ENCODE peak calls at places on chromosome 20, in nine cellular contexts. Z is osteoblast, P is GM23248, Y is stomach, C is heart right ventricle, S is mammary epithelial cell, A is neuronal stem cell, D is Caco-2, R is suprapubic skin. U is an unnamed sample. For H3K4me1, the result is how much of the 10 kb centered on the place peaks cover.

GRCh38 chr20:58309607-58310290 is at the start of gene RAB22A:
- DNase-seq in Z (peak), P (peak), Y (peak), C (peak), S (peak), A (peak), D (peak), R (peak), U (peak)

GRCh38 chr20:17657079-17657825 is 24.8 kb downstream of the RRBP1 start:
- DNase-seq in Z (peak), P (no peak), Y (no peak), C (no peak), S (no peak), A (no peak), D (no peak), R (no peak), U (no peak)

GRCh38 chr20:21047981-21048380 is 58.2 kb downstream of the LINC00237 start:
- DNase-seq in Z (no peak), P (peak), Y (no peak), C (no peak), S (no peak), A (no peak), D (no peak), R (no peak), U (no peak)

GRCh38 chr20:51678041-51678697 is 90.0 kb downstream of the ATP9A start:
- DNase-seq in Z (no peak), P (no peak), Y (no peak), C (no peak), S (no peak), A (peak), D (no peak), R (no peak), U (no peak)

GRCh38 chr20:610130-611046 is at the start of gene TCF15:
- DNase-seq in Z (peak), P (peak), Y (no peak), C (peak), S (peak), A (peak), D (no peak), R (no peak), U (no peak)

GRCh38 chr20:16569218-16570153 is 3.8 kb downstream of the KIF16B start:
- DNase-seq in Z (no peak), P (no peak), Y (no peak), C (no peak), S (no peak), A (no peak), D (no peak), R (no peak), U (peak)

GRCh38 chr20:48638546-48638945 is 189.3 kb downstream of the PREX1 start:
- DNase-seq in Z (peak), P (peak), Y (no peak), C (no peak), S (peak), A (no peak), D (no peak), R (no peak), U (no peak)

GRCh38 chr20:64038579-64039292 is 2.8 kb downstream of the C20orf204 start:
- DNase-seq in Z (peak), P (peak), Y (peak), C (peak), S (peak), A (peak), D (peak), R (no peak), U (peak)

GRCh38 chr20:22490287-22491187 is 93.8 kb downstream of the FOXA2 start:
- DNase-seq in Z (no peak), P (peak), Y (peak), C (no peak), S (no peak), A (peak), D (peak), R (no peak), U (peak)

GRCh38 chr20:10225439-10226080 is 6.9 kb downstream of the SNAP25 start:
- DNase-seq in Z (no peak), P (peak), Y (no peak), C (no peak), S (no peak), A (no peak), D (peak), R (no peak), U (no peak)

GRCh38 chr20:47466193-47466592 is 35.5 kb upstream of the NCOA3 start:
- DNase-seq in Z (peak), P (peak), Y (no peak), C (no peak), S (no peak), A (no peak), D (no peak), R (no peak), U (no peak)

GRCh38 chr20:59676126-59676876 is 72.0 kb downstream of the PHACTR3 start:
- DNase-seq in Z (no peak), P (no peak), Y (no peak), C (no peak), S (no peak), A (no peak), D (no peak), R (no peak), U (peak)

GRCh38 chr20:55978550-55978949 is 26.8 kb downstream of the CBLN4 start:
- DNase-seq in Z (no peak), P (no peak), Y (no peak), C (no peak), S (no peak), A (no peak), D (no peak), R (no peak), U (no peak)

GRCh38 chr20:757509-757908 is 10.8 kb downstream of the SLC52A3 start:
- DNase-seq in Z (no peak), P (no peak), Y (no peak), C (no peak), S (no peak), A (no peak), D (no peak), R (no peak), U (no peak)

GRCh38 chr20:47334022-47334551 is 22.4 kb downstream of the ZMYND8 start:
- DNase-seq in Z (peak), P (peak), Y (no peak), C (no peak), S (peak), A (no peak), D (no peak), R (no peak), U (peak)

GRCh38 chr20:9792674-9793073 is 46.2 kb downstream of the PAK5 start:
- DNase-seq in Z (no peak), P (no peak), Y (no peak), C (no peak), S (no peak), A (no peak), D (no peak), R (no peak), U (no peak)

GRCh38 chr20:60808701-60809100 is 443.4 kb upstream of the CDH4 start:
- DNase-seq in Z (no peak), P (no peak), Y (no peak), C (no peak), S (no peak), A (no peak), D (no peak), R (no peak), U (no peak)

GRCh38 chr20:23145281-23145700 is 59.2 kb upstream of the CD93 start:
- DNase-seq in Z (no peak), P (peak), Y (no peak), C (no peak), S (no peak), A (no peak), D (no peak), R (peak), U (no peak)

GRCh38 chr20:51372176-51372803 is 170.2 kb downstream of the NFATC2 start:
- DNase-seq in Z (peak), P (peak), Y (peak), C (peak), S (peak), A (peak), D (peak), R (no peak), U (peak)

GRCh38 chr20:10531848-10532247 is 96.7 kb downstream of the SLX4IP start:
- DNase-seq in Z (no peak), P (no peak), Y (no peak), C (no peak), S (no peak), A (no peak), D (no peak), R (no peak), U (no peak)

GRCh38 chr20:17967595-17968365 is 814 bp downstream of the SNX5 start:
- DNase-seq in Z (peak), P (peak), Y (peak), C (peak), S (peak), A (no peak), D (no peak), R (peak), U (peak)

GRCh38 chr20:21396045-21396893 is 1.1 kb downstream of the NKX2-4 start:
- DNase-seq in Z (peak), P (no peak), Y (no peak), C (no peak), S (peak), A (no peak), D (no peak), R (no peak), U (no peak)

GRCh38 chr20:805713-806112 is 27.8 kb upstream of the FAM110A start:
- DNase-seq in Z (no peak), P (no peak), Y (no peak), C (no peak), S (no peak), A (peak), D (no peak), R (no peak), U (no peak)

GRCh38 chr20:41050361-41051019 is 21.9 kb downstream of the TOP1 start:
- DNase-seq in Z (no peak), P (peak), Y (no peak), C (no peak), S (no peak), A (no peak), D (no peak), R (no peak), U (no peak)

GRCh38 chr20:41290804-41291389 is 26.6 kb downstream of the ZHX3 start:
- DNase-seq in Z (no peak), P (no peak), Y (no peak), C (no peak), S (no peak), A (no peak), D (no peak), R (no peak), U (no peak)

GRCh38 chr20:58715709-58716475 is 23.3 kb downstream of the NPEPL1 start:
- DNase-seq in Z (peak), P (no peak), Y (peak), C (no peak), S (no peak), A (no peak), D (no peak), R (no peak), U (no peak)

GRCh38 chr20:25399038-25399430 is 8.4 kb upstream of the ABHD12 start:
- DNase-seq in Z (peak), P (peak), Y (peak), C (peak), S (peak), A (peak), D (peak), R (no peak), U (peak)

GRCh38 chr20:14477125-14477524 is 139.7 kb upstream of the FLRT3 start:
- DNase-seq in Z (peak), P (peak), Y (no peak), C (no peak), S (peak), A (no peak), D (no peak), R (no peak), U (no peak)

GRCh38 chr20:20181322-20181721 is 129.0 kb downstream of the CFAP61 start:
- DNase-seq in Z (no peak), P (no peak), Y (no peak), C (no peak), S (no peak), A (no peak), D (no peak), R (no peak), U (no peak)

GRCh38 chr20:432677-433299 is 24.7 kb downstream of the RBCK1 start:
- DNase-seq in Z (peak), P (no peak), Y (no peak), C (no peak), S (no peak), A (no peak), D (no peak), R (no peak), U (no peak)

GRCh38 chr20:16615199-16615598 is 42.0 kb upstream of the KIF16B start:
- DNase-seq in Z (no peak), P (peak), Y (no peak), C (peak), S (peak), A (no peak), D (no peak), R (no peak), U (peak)

GRCh38 chr20:3686867-3687321 is 5.1 kb upstream of the ADAM33 start:
- DNase-seq in Z (peak), P (peak), Y (peak), C (peak), S (peak), A (no peak), D (no peak), R (no peak), U (peak)

GRCh38 chr20:44701116-44701865 is 13.9 kb upstream of the CCN5 start:
- DNase-seq in Z (no peak), P (no peak), Y (no peak), C (no peak), S (no peak), A (no peak), D (no peak), R (no peak), U (no peak)
- H3K4me1 ChIP-seq in Z (half or more), P (under half), Y (under half), C (under half), S (under half), A (under half), D (under half), R (under half), U (under half)

DNA sequence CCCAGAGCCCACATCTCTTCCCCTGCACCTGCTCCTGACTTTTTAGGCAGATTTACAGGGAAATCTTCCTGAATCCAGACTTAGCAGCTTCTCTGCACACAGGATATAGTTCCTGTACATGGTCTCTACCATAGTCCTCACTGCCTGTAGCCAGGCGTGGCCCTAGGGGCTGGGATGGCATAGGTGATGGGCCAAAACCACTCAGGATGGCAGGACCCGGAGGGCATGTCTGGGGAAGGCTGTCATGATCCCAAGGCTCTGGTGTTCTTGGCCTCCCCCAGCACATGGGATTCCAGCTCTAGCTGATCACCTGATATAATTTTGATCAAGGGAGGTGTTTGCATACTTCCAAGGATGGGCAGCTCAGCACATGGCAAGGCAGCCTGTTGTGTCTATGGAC is 58.0 kb downstream of the TOX2 start:
- DNase-seq in Z (peak), P (no peak), Y (no peak), C (no peak), S (no peak), A (no peak), D (no peak), R (peak), U (no peak)
- H3K4me1 ChIP-seq in Z (under half), P (under half), Y (under half), C (under half), S (under half), A (under half), D (under half), R (under half), U (under half)

DNA sequence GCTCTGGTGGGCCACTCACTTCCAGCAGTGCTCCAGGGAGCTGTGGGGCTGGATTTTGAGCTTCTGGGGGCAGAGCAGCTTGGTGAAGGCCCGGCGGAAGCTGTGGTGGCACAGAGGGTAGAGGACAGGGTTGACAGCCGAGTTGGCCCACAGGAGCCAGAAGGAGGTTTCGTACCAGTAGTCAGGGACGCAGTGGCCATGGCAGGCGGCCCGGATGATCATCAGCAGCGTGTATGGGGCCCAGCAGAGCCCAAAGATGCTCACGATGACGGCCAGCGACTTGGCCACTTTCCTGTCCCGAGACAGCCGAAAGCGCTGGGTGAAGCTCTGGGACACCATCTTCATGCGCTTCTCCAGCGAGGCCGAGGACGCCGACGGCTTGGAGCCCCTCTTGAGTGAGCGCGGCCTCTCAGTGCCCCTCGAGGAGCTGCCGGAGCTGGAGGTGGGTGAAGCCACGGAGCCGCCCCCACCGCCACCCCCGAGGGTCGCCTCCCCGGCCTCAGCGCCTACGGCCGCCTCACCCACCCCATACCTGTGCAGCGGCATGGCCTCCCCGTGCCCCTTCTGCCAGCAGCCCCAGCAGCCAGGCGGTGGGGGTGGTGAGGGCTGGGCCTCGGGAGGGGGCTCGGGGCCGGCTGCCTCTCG is 4.0 kb downstream of the HRH3 start:
- DNase-seq in Z (peak), P (no peak), Y (no peak), C (no peak), S (no peak), A (no peak), D (no peak), R (no peak), U (no peak)
- H3K4me1 ChIP-seq in Z (under half), P (under half), Y (under half), C (under half), S (under half), A (under half), D (under half), R (under half), U (under half)

DNA sequence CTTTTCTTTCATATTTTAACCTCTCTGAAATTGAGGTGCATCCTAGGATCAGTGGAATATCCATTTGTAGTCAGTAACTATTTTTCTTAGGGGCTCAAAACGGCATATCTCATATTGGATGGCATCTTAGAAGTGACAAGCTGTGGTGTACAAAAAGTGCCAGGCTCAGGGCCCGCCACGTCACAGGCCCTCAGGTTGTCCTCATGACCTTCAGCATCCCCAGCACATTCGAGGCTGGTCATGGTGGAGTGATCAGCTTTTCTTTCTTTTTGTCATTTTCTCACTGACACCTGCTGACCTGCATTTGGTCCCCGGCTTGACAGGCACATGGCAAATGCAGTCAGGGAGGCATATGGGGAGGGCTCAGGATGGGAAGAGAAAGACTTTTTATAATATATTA is 7.1 kb upstream of the E2F1 start:
- DNase-seq in Z (no peak), P (no peak), Y (no peak), C (no peak), S (no peak), A (no peak), D (no peak), R (no peak), U (no peak)
- H3K4me1 ChIP-seq in Z (under half), P (under half), Y (under half), C (under half), S (under half), A (under half), D (under half), R (under half), U (under half)

GRCh38 chr20:38170219-38170902 is 5.3 kb upstream of the TGM2 start:
- DNase-seq in Z (no peak), P (no peak), Y (no peak), C (no peak), S (no peak), A (no peak), D (no peak), R (no peak), U (no peak)
- H3K4me1 ChIP-seq in Z (half or more), P (half or more), Y (under half), C (under half), S (half or more), A (under half), D (under half), R (under half), U (under half)

GRCh38 chr20:24185801-24186200 is 197.2 kb upstream of the GGTLC1 start:
- DNase-seq in Z (no peak), P (no peak), Y (no peak), C (no peak), S (no peak), A (no peak), D (no peak), R (no peak), U (no peak)
- H3K4me1 ChIP-seq in Z (under half), P (under half), Y (under half), C (under half), S (under half), A (under half), D (under half), R (under half), U (under half)

GRCh38 chr20:35312348-35312747 is 20.1 kb upstream of the FAM83C start:
- DNase-seq in Z (peak), P (peak), Y (no peak), C (no peak), S (peak), A (no peak), D (no peak), R (no peak), U (no peak)

GRCh38 chr20:35311822-35312221 is 19.6 kb upstream of the FAM83C start:
- DNase-seq in Z (no peak), P (no peak), Y (no peak), C (no peak), S (no peak), A (no peak), D (no peak), R (no peak), U (no peak)

GRCh38 chr20:35314460-35315198 is 22.4 kb upstream of the FAM83C start:
- DNase-seq in Z (no peak), P (no peak), Y (no peak), C (no peak), S (no peak), A (no peak), D (no peak), R (no peak), U (no peak)

GRCh38 chr20:35307666-35308653 is 15.7 kb upstream of the FAM83C start:
- DNase-seq in Z (peak), P (peak), Y (peak), C (peak), S (peak), A (no peak), D (no peak), R (no peak), U (no peak)

GRCh38 chr20:35311409-35311808 is 19.2 kb upstream of the FAM83C start:
- DNase-seq in Z (no peak), P (peak), Y (no peak), C (no peak), S (peak), A (no peak), D (no peak), R (no peak), U (peak)
- H3K4me1 ChIP-seq in Z (half or more), P (half or more), Y (under half), C (under half), S (half or more), A (under half), D (under half), R (under half), U (under half)

GRCh38 chr20:49682278-49682677 is 31.4 kb downstream of the B4GALT5 start:
- DNase-seq in Z (no peak), P (no peak), Y (no peak), C (no peak), S (no peak), A (no peak), D (peak), R (no peak), U (no peak)
- H3K4me1 ChIP-seq in Z (under half), P (half or more), Y (half or more), C (under half), S (under half), A (under half), D (half or more), R (under half), U (under half)